ENCODE peak calls at places on chromosomes 1 and 21, in seven cellular contexts. Y is A673, F is brain microvascular endothelial cell, M is HL-60, S is cardiac fibroblast, Z is A549, C is mammary epithelial cell. K is an unnamed sample.

GRCh38 chr1:38152351-38153082 is 105.9 kb upstream of the POU3F1 start:
- DNase-seq in Y (peak; percentile 70), F (no peak), M (no peak), S (no peak), Z (peak; percentile 14), C (peak; percentile 36), K (no peak)

GRCh38 chr21:42191978-42192595 is 26.9 kb upstream of the ABCG1 start:
- DNase-seq in Y (no peak), F (no peak), M (no peak), S (no peak), Z (no peak), C (peak; percentile 53), K (no peak)

GRCh38 chr21:39441502-39442475 is 3.8 kb downstream of the LCA5L start:
- DNase-seq in Y (peak; percentile 55), F (peak; percentile 48), M (peak; percentile 21), S (peak; percentile 68), Z (peak; percentile 46), C (peak; percentile 34), K (peak; percentile 62)

GRCh38 chr1:35097224-35097623 is 18.0 kb downstream of the ZMYM1 start:
- DNase-seq in Y (peak; percentile 44), F (no peak), M (no peak), S (no peak), Z (no peak), C (no peak), K (no peak)

GRCh38 chr1:201019321-201019977 is 4.1 kb downstream of the KIF21B start:
- DNase-seq in Y (peak; percentile 40), F (peak; percentile 64), M (peak; percentile 95), S (peak; percentile 61), Z (peak; percentile 84), C (peak; percentile 25), K (peak; percentile 59)

GRCh38 chr1:12503709-12504108 is 114.3 kb downstream of the DHRS3 start:
- DNase-seq in Y (no peak), F (no peak), M (no peak), S (no peak), Z (no peak), C (no peak), K (no peak)

GRCh38 chr1:168454211-168454815 is 89.5 kb downstream of the XCL2 start:
- DNase-seq in Y (no peak), F (no peak), M (no peak), S (no peak), Z (no peak), C (peak; percentile 81), K (peak; percentile 50)

GRCh38 chr1:94708299-94708685 is 111.9 kb upstream of the SLC44A3 start:
- DNase-seq in Y (peak; percentile 67), F (no peak), M (no peak), S (no peak), Z (no peak), C (no peak), K (peak; percentile 26)

GRCh38 chr1:26602378-26602959 is 72.9 kb downstream of the RPS6KA1 start:
- DNase-seq in Y (peak; percentile 81), F (peak; percentile 59), M (peak; percentile 40), S (peak; percentile 77), Z (peak; percentile 48), C (peak; percentile 48), K (peak; percentile 75)

GRCh38 chr1:166865931-166866330 is 10.1 kb downstream of the TADA1 start:
- DNase-seq in Y (no peak), F (peak; percentile 29), M (no peak), S (peak; percentile 28), Z (peak; percentile 9), C (no peak), K (peak; percentile 55)

GRCh38 chr1:166870584-166870983 is 5.5 kb downstream of the TADA1 start:
- DNase-seq in Y (no peak), F (no peak), M (no peak), S (no peak), Z (no peak), C (no peak), K (no peak)

GRCh38 chr1:166874464-166874863 is 1.6 kb downstream of the TADA1 start:
- DNase-seq in Y (peak; percentile 18), F (no peak), M (no peak), S (no peak), Z (no peak), C (no peak), K (no peak)

GRCh38 chr1:166868639-166869038 is 7.4 kb downstream of the TADA1 start:
- DNase-seq in Y (no peak), F (no peak), M (no peak), S (no peak), Z (no peak), C (no peak), K (no peak)

GRCh38 chr1:166869318-166870099 is 6.6 kb downstream of the TADA1 start:
- DNase-seq in Y (no peak), F (no peak), M (no peak), S (no peak), Z (no peak), C (no peak), K (no peak)
- H3K4me3 ChIP-seq in Y (no peak overlapping the region), F (no peak overlapping the region), M (no peak overlapping the region), S (no peak overlapping the region), Z (no peak overlapping the region), C (no peak overlapping the region), K (no peak overlapping the region)

DNA sequence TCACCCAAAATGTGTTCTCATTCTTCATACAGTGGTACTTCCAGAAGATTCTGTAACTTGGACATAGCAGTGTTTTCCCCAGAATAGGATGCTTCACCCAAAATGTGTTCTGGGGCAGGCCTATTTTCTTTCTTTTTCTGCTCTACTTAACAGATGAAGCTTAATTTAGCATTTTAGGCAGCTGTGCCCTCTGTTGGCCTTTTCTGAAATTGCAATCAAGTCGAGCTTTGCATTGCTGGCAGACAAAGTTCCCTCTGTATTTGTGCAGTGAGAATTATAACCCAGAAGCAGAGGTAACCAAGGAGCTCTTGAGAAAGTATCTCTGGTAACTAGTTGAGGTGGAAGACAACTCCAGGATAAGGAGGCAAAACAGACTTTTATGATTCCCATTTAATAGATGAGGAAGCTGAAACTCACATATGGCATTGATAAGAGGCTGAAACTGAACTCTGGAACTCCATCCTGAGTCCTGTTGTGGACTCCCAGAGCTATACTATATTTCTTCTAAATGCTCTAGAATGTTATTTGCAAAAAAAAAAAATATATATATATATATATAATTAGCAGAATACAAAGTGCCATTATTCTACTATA is 50.3 kb upstream of the L1TD1 start:
- DNase-seq in Y (peak; percentile 77), F (peak; percentile 71), M (peak; percentile 2), S (peak; percentile 65), Z (peak; percentile 41), C (peak; percentile 34), K (peak; percentile 54)
- TF ChIP-seq CTCF in Y (peak; percentile 78), F (peak; percentile 81), M (peak; percentile 63), S (peak; percentile 72), Z (peak; percentile 51), C (peak; percentile 65), K (peak; percentile 77)

DNA sequence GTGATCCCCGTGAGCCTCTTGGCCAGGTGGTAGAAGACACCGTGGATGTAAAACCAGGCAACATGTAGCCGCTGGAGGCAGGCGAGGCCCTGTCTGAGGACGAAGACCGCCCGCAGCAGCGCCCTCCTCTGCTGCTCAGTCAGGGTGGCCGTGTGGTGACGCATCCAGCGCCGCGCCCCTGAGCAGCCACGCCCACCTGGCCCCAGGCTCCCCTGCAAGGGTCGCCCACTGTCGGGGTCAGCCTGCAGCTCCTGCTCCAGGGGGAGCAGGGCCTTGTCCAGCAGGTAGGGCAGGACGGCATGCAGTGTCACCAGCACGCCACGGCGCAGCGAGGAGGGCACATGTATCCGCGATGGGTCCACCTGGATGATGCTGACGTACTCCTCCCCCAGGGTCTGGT is 3.9 kb downstream of the PEX10 start:
- DNase-seq in Y (no peak), F (no peak), M (no peak), S (no peak), Z (no peak), C (no peak), K (no peak)
- H3K4me3 ChIP-seq in Y (no peak overlapping the region), F (no peak overlapping the region), M (no peak overlapping the region), S (no peak overlapping the region), Z (no peak overlapping the region), C (no peak overlapping the region), K (no peak overlapping the region)

GRCh38 chr21:29102791-29103257 is 27.6 kb upstream of the MAP3K7CL start:
- DNase-seq in Y (no peak), F (no peak), M (no peak), S (no peak), Z (no peak), C (no peak), K (peak; percentile 70)

GRCh38 chr21:29105218-29105617 is 25.2 kb upstream of the MAP3K7CL start:
- DNase-seq in Y (no peak), F (peak; percentile 64), M (no peak), S (peak; percentile 60), Z (no peak), C (peak; percentile 80), K (peak; percentile 82)

GRCh38 chr21:29104239-29104708 is 26.2 kb upstream of the MAP3K7CL start:
- DNase-seq in Y (no peak), F (no peak), M (no peak), S (no peak), Z (no peak), C (no peak), K (peak; percentile 22)
- TF ChIP-seq CTCF in Y (no peak), F (no peak), M (no peak), S (no peak), Z (no peak), C (no peak), K (no peak)

GRCh38 chr1:37035014-37035686 is 835 bp upstream of the GRIK3 start:
- DNase-seq in Y (no peak), F (no peak), M (no peak), S (no peak), Z (no peak), C (no peak), K (no peak)
- H3K4me3 ChIP-seq in Y (no peak overlapping the region), F (no peak overlapping the region), M (no peak overlapping the region), S (no peak overlapping the region), Z (no peak overlapping the region), C (no peak overlapping the region), K (no peak overlapping the region)

DNA sequence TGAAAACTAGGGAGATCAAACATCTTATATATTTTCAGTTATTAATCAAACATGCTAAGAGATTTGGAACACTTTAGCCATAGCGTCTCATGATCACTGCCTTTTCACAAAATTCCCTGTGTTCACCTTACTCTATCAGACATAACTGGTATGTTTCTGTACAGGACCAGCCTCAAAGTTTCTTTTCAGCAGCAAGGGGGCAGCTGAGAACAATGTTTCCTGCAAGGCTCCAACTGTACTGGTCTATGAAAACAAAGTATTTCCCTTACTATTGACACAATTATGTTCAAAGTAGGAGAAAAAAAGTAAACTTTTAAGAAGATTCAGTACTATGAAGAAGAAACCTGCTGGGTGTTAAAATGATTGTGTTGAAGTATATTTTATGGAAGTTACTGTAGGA is 98.5 kb downstream of the ATF6 start:
- DNase-seq in Y (peak; percentile 33), F (peak; percentile 52), M (no peak), S (peak; percentile 67), Z (peak; percentile 13), C (no peak), K (peak; percentile 58)
- TF ChIP-seq CTCF in Y (peak; percentile 54), F (peak; percentile 72), M (no peak), S (peak; percentile 42), Z (no peak), C (peak; percentile 29), K (peak; percentile 60)